ENCODE peak calls at places on chromosome 7, in six cellular contexts. X is A549, A is K562, V is IMR-90, R is GM12878, O is HepG2. I is an unnamed sample.

GRCh38 chr7:45267262-45267661 is 109.7 kb downstream of the RAMP3 start:
- DNase-seq in X (no peak), V (peak), A (no peak), O (no peak), R (no peak), I (no peak)

GRCh38 chr7:66043681-66044497 is 31.7 kb upstream of the ASL start:
- DNase-seq in O (no peak), R (no peak), V (no peak), X (no peak), A (no peak), I (no peak)

GRCh38 chr7:156261581-156261980 is 379.0 kb upstream of the RNF32 start:
- DNase-seq in A (no peak), O (no peak), V (no peak), R (no peak), X (no peak), I (no peak)

GRCh38 chr7:29304756-29305155 is 110.2 kb downstream of the CHN2 start:
- DNase-seq in A (no peak), R (no peak), V (no peak), X (no peak), O (no peak), I (no peak)

GRCh38 chr7:26153823-26154783 is 2.1 kb downstream of the NFE2L3 start:
- DNase-seq in V (peak), A (peak), R (no peak), O (no peak), X (no peak), I (no peak)

GRCh38 chr7:3561908-3562307 is 260.9 kb downstream of the SDK1 start:
- DNase-seq in R (no peak), V (no peak), O (no peak), X (no peak), A (no peak), I (no peak)

GRCh38 chr7:25495342-25495855 is 267.1 kb upstream of the NPVF start:
- DNase-seq in V (no peak), A (peak), O (no peak), X (no peak), R (no peak), I (no peak)

GRCh38 chr7:40538281-40538680 is 403.5 kb downstream of the SUGCT start:
- DNase-seq in X (no peak), R (no peak), A (no peak), V (peak), O (no peak), I (no peak)

GRCh38 chr7:1761097-1761496 is 91.0 kb downstream of the ELFN1 start:
- DNase-seq in O (no peak), R (no peak), V (no peak), X (no peak), A (no peak), I (no peak)

GRCh38 chr7:66557214-66558200 is 71.2 kb upstream of the KCTD7 start:
- DNase-seq in O (no peak), V (peak), R (no peak), A (peak), X (peak), I (peak)

GRCh38 chr7:63899691-63900393 is 98.8 kb upstream of the ZNF722 start:
- DNase-seq in X (no peak), R (no peak), A (peak), O (no peak), V (no peak), I (peak)

DNA sequence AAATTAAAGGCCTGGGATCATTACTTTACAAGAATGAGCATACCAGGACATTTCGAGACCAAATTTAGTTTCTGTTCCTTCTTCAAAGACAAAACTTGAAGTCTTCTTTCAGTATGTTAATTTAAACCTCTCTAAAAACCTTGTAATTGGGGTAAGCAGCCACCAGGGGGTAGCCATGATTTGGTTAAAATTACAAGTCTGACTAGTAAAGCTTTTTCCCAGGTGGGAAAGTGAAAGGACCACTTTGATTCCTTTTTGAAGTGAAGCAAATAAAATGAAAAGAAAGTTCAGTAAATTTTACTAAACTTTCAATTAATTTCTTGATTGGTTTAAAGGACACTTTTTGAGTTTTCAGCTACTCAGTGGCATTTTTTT is 294.3 kb downstream of the BBS9 start:
- DNase-seq in A (peak), V (no peak), O (peak), R (peak), X (peak), I (no peak)
- TF ChIP-seq BHLHE40 in A (no peak), V (no peak), O (no peak), R (no peak), X (no peak), I (no peak)

DNA sequence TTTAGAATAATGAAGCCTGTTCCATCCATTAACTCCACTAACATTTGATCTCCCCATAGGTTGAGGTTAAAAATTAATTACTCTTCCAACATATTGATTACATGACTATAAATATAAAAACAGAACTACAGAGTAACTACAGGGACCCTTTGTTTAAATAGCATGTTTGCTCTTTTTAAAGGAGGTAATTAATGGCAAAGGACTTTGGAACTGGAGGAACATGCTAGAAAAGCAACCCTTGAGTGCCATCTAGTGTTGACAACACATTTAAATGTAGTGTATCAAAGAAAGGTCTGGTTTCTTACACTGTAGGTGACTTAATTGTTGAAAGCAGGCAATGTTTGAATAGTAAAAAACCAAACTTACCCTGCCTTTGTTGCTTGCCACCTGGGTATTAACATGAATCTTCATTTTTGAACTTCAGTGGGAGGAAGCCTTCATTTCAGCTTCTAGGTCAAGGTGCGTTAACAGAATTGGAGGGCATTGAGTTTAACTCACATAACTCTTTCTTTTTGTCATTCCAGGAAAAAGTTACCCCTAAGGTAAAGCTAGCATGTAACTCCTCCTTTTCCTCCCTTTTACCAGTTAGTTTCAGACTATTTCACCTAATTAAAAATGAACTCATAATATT is 52.6 kb upstream of the CAPZA2 start:
- DNase-seq in A (peak), O (peak), V (peak), X (peak), R (no peak), I (peak)
- TF ChIP-seq BHLHE40 in A (no peak), O (no peak), V (no peak), X (no peak), R (no peak), I (no peak)

DNA sequence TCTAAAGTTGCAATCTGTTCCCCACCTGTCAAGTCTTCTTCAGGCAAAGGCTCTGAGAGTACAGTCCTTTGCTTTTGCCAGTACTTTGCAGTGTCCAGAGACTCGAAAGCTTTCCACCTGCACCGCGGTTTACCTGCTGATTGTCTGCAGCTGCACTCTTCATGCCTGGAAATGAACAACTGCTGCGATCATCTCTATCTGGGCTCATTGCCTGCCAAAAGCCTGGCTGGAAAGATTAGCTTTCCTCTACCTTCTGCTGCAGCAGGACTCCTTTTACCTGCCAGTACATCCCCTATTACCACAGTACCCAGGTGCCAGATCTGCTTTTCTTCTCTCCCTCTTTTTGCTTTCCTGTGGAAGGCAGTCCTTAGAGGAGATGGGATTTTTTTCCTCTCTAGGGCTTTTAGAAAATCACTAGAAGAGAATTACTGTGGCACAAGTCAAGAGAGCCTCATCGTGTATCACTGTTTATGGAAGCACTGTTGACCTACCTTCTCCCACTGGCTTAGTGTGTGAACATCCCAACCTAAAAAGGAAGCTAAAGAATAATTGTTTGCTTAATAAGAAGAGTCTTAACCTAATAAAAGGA is 2.2 kb downstream of the STRIP2 start:
- DNase-seq in V (no peak), A (no peak), X (no peak), O (no peak), R (no peak), I (no peak)
- TF ChIP-seq BHLHE40 in V (no peak), A (no peak), X (no peak), O (no peak), R (no peak), I (no peak)

DNA sequence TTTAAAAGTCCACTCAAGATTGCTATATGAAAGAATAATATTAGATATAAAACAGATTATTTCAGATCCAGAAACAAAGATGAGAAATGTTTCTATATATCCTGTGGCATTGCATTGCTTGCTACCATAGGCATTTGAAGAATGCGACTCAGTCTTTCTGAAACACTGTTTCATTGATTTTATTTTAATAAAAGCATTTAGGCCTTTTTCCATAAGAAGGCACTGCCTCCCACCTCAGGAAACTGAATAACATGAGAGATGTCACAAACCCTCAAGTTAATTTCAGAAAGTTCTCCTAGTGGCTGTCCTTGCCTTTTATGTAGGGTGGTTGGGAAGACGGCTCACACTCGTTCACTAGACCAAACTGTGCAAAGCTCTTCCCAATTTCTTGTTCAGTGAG is 23.3 kb downstream of the PRPS1L1 start:
- DNase-seq in O (no peak), X (no peak), R (no peak), A (no peak), V (peak), I (no peak)
- TF ChIP-seq BHLHE40 in O (no peak), X (no peak), R (no peak), A (no peak), V (no peak), I (no peak)

DNA sequence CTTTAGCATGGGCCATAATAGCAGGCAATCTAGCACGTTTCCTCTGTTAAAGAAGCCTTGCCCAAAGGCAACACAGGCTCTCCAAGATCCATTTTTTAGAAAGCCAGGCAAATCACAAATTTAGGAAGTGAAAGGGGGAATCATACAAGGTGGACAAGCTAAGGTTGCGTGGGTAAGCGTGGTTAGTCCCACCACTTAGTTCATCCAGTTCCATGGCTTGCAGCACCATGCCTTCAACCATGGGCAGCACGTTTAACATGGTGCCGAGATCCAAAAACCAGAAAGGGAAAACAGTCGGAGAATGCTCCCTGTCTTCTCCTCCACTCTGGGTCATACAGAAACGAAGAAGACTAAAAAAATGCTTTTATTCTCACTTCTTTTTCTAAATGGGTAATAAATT is 234.4 kb upstream of the IMMP2L start:
- DNase-seq in R (no peak), O (no peak), V (peak), X (peak), A (no peak), I (no peak)
- TF ChIP-seq BHLHE40 in R (no peak), O (no peak), V (no peak), X (no peak), A (no peak), I (no peak)

GRCh38 chr7:756928-757560 is 30.0 kb upstream of the PRKAR1B start:
- DNase-seq in V (no peak), X (no peak), O (no peak), A (no peak), R (no peak), I (no peak)
- TF ChIP-seq BHLHE40 in V (no peak), X (no peak), O (no peak), A (no peak), R (no peak), I (no peak)

DNA sequence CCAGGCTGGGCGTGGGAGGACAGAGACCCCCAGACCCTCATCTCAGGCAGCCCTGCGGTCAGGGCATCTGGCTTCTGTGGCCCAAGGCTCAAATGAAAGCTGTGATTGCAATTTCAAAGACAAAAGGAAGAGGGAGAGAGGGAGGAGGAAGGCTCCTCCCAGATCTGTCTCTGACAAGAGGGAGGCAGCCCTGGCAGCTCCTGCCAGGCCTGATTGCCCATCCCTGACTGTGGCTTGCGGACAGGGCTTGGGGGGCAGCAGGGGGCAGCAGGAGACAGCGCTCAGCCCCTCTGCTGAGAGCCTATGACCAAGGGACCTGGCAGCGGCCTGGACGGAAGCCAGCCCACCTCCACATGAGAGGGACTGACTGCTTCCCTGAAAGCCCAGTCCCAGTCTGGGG is 91.8 kb downstream of the PTPRN2 start:
- DNase-seq in V (no peak), R (no peak), A (no peak), O (peak), X (peak), I (peak)
- TF ChIP-seq BHLHE40 in V (no peak), R (no peak), A (no peak), O (no peak), X (no peak), I (no peak)

GRCh38 chr7:131111081-131111576 is 216.5 kb upstream of the MKLN1 start:
- DNase-seq in V (peak), O (no peak), X (peak), A (no peak), R (no peak), I (no peak)
- TF ChIP-seq BHLHE40 in V (no peak), O (no peak), X (no peak), A (no peak), R (no peak), I (no peak)